ENCODE peak calls at places on chromosomes 13 and 19, in four cellular contexts. N, L, F and Z are unnamed samples.

GRCh38 chr19:42466521-42467436 is 24.0 kb upstream of the CXCL17 start:
- DNase-seq in N (no peak), L (peak), F (no peak), Z (peak)

GRCh38 chr19:35211545-35212230 is 16.9 kb downstream of the FAM187B start:
- DNase-seq in N (no peak), L (no peak), F (no peak), Z (no peak)

GRCh38 chr13:44068737-44069136 is 189.0 kb downstream of the LACC1 start:
- DNase-seq in N (peak), L (peak), F (no peak), Z (peak)

GRCh38 chr13:69556540-69557196 is 551.0 kb upstream of the ATXN8OS start:
- DNase-seq in N (no peak), L (no peak), F (no peak), Z (no peak)

GRCh38 chr19:34985249-34986022 is 14.7 kb upstream of the GRAMD1A start:
- DNase-seq in N (peak), L (peak), F (no peak), Z (peak)

GRCh38 chr13:44819245-44819644 is 170.0 kb downstream of the NUFIP1 start:
- DNase-seq in N (peak), L (peak), F (peak), Z (peak)

GRCh38 chr19:5800361-5801270 is 4.3 kb upstream of the NRTN start:
- DNase-seq in N (no peak), L (no peak), F (no peak), Z (no peak)

GRCh38 chr19:7860902-7861618 is 13.1 kb downstream of the PRR36 start:
- DNase-seq in N (no peak), L (no peak), F (no peak), Z (no peak)

GRCh38 chr13:69458013-69458412 is 649.6 kb upstream of the ATXN8OS start:
- DNase-seq in N (no peak), L (no peak), F (no peak), Z (no peak)

GRCh38 chr13:101706651-101707050 is 254.2 kb downstream of the ITGBL1 start:
- DNase-seq in N (peak), L (peak), F (peak), Z (peak)

GRCh38 chr13:67395577-67395976 is 165.4 kb upstream of the PCDH9 start:
- DNase-seq in N (no peak), L (no peak), F (no peak), Z (no peak)

GRCh38 chr19:21432590-21432989 is 35.7 kb downstream of the ZNF493 start:
- DNase-seq in N (no peak), L (no peak), F (no peak), Z (no peak)

GRCh38 chr13:60282708-60283107 is 114.3 kb upstream of the TDRD3 start:
- DNase-seq in N (no peak), L (no peak), F (no peak), Z (no peak)

GRCh38 chr13:60009300-60010248 is 154.2 kb downstream of the DIAPH3 start:
- DNase-seq in N (no peak), L (no peak), F (no peak), Z (no peak)

GRCh38 chr19:18399008-18399407 is 1.6 kb upstream of the LRRC25 start:
- DNase-seq in N (peak), L (no peak), F (no peak), Z (peak)

GRCh38 chr13:94435604-94436226 is 43.8 kb downstream of the DCT start:
- DNase-seq in N (peak), L (peak), F (peak), Z (peak)

GRCh38 chr13:112241288-112241687 is 134.9 kb upstream of the SPACA7 start:
- DNase-seq in N (no peak), L (no peak), F (no peak), Z (no peak)

GRCh38 chr13:112779856-112780604 is 90.2 kb downstream of the ATP11A start:
- DNase-seq in N (peak), L (no peak), F (peak), Z (peak)

GRCh38 chr13:20773194-20774080 is at the start of gene EEF1AKMT1:
- DNase-seq in N (peak), L (peak), F (peak), Z (peak)

GRCh38 chr13:107600986-107601385 is 614.4 kb downstream of the LIG4 start:
- DNase-seq in N (no peak), L (peak), F (no peak), Z (no peak)

GRCh38 chr13:71729441-71729840 is 137.6 kb downstream of the DACH1 start:
- DNase-seq in N (no peak), L (no peak), F (no peak), Z (no peak)

GRCh38 chr19:10646781-10647180 is 7.4 kb upstream of the ILF3 start:
- DNase-seq in N (no peak), L (no peak), F (no peak), Z (no peak)

GRCh38 chr13:45859682-45860081 is 8.1 kb upstream of the SIAH3 start:
- DNase-seq in N (no peak), L (no peak), F (no peak), Z (no peak)

GRCh38 chr13:66911411-66911939 is 318.7 kb downstream of the PCDH9 start:
- DNase-seq in N (no peak), L (no peak), F (no peak), Z (no peak)

GRCh38 chr19:18274776-18275356 is 614 bp upstream of the IQCN start:
- DNase-seq in N (peak), L (peak), F (no peak), Z (peak)

GRCh38 chr19:7787141-7787540 is 24.1 kb downstream of the CLEC4M start:
- DNase-seq in N (no peak), L (no peak), F (no peak), Z (no peak)

GRCh38 chr13:82432949-82433348 is 1449.3 kb downstream of the SLITRK1 start:
- DNase-seq in N (no peak), L (no peak), F (no peak), Z (no peak)

GRCh38 chr19:48190288-48191284 is 20.1 kb downstream of the ZSWIM9 start:
- DNase-seq in N (peak), L (peak), F (peak), Z (peak)

GRCh38 chr19:52188822-52189744 is 769 bp upstream of the PPP2R1A start:
- DNase-seq in N (no peak), L (no peak), F (no peak), Z (no peak)

GRCh38 chr13:27565818-27566217 is 54.5 kb downstream of the LNX2 start:
- DNase-seq in N (no peak), L (no peak), F (no peak), Z (no peak)

GRCh38 chr13:99898421-99898820 is 73.1 kb downstream of the ZIC5 start:
- DNase-seq in N (no peak), L (no peak), F (no peak), Z (no peak)

GRCh38 chr13:24742294-24742693 is 21.7 kb upstream of the RNF17 start:
- DNase-seq in N (no peak), L (peak), F (no peak), Z (peak)

GRCh38 chr19:41226053-41226873 is 7.2 kb downstream of the AXL start:
- DNase-seq in N (peak), L (peak), F (no peak), Z (peak)

GRCh38 chr13:29472317-29472961 is 123.0 kb downstream of the SLC7A1 start:
- DNase-seq in N (peak), L (peak), F (no peak), Z (peak)

GRCh38 chr19:50897612-50898011 is 13.6 kb downstream of the KLK4 start:
- DNase-seq in N (no peak), L (no peak), F (no peak), Z (no peak)
- TF ChIP-seq CTCF in N (no peak), L (no peak), F (no peak), Z (no peak)

DNA sequence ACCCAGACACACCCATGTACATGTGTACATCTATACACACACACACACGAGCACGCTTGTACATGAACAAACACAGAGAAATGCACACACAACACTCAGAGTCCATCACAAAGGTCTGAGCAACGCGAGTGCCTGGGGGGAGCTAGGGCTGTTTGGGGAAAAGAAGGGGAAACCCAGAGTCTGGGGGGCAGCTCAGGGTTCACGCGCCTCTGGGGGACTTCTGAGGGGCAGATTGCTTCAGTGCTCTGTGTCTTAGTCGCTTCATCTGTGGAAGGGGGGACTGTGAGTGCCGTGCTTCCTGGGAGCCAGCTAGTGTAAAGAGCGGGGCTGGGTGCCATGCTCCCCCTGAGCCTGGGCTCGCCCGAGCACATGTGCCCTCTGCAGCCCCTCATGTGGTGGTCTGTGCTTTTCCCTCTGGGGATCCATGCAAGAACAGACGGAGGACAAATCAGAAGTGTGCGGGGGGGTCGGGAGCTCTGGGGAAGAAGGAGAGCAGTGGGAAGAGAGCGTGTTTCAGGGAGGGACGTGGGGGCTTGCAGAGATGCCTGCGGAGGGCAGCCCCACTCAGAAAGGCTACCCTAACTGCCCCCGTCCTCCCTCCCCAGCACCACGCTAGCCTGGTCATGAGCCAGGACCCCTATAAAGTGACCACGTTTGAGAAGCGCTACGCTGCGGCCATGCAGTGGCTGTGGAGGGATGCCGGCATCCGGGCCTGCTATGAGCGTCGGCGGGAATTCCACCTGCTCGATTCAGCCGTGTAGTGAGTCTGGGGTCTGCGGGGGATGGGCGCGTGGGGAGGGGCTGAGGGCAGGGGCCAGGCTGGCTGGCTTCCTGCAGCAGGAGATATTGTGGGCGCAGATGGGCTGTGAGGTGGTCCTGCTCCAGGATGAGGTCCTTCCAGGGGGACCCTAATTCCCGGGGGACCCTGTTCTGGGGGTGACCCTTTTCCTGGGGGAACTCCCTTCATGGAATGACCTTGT is 14.0 kb downstream of the GNA15 start:
- DNase-seq in N (no peak), L (no peak), F (no peak), Z (no peak)
- H3K4me3 ChIP-seq in N (no peak), L (no peak), F (no peak), Z (no peak)

GRCh38 chr19:2207991-2208860 is 27.9 kb downstream of the PLEKHJ1 start:
- DNase-seq in N (peak), L (peak), F (peak), Z (peak)
- TF ChIP-seq CTCF in N (no peak), L (peak), F (peak), Z (peak)

DNA sequence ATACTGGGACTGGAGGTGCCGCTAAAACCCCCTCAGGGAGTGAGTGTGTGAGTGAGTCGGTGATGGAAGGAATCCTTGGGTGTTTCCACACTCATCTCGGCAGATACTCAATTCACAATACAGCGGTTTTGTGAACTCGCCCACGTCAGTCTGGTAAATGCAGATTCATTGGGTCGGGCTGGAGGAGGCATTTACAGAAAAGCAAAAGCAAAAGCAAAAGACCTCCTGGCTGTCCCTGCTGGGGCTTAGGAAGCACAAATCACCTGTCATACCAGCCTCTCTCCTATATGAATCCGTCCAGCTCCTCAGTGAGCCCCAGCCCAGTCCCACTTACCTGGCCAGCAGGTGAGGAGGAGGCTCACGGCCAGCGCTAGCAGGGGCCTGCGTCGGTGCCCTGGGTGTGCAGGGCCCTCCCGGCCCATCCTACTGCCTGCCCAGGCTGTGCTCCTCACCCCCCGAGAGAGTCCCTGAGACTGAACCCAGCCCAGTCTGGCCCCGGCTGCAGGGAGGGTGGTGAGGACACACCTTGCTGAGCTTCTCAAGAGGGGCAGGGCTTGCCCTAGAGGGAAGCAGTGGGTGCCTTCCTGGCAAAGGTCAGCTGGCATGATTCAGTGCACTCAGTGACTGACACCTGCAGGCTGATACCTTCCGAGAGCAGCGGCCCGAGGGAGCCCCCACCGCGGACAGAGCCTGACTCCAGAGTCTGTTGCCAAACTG is at the start of gene MUC16:
- DNase-seq in N (no peak), L (no peak), F (no peak), Z (no peak)
- H3K4me3 ChIP-seq in N (no peak), L (no peak), F (no peak), Z (no peak)

DNA sequence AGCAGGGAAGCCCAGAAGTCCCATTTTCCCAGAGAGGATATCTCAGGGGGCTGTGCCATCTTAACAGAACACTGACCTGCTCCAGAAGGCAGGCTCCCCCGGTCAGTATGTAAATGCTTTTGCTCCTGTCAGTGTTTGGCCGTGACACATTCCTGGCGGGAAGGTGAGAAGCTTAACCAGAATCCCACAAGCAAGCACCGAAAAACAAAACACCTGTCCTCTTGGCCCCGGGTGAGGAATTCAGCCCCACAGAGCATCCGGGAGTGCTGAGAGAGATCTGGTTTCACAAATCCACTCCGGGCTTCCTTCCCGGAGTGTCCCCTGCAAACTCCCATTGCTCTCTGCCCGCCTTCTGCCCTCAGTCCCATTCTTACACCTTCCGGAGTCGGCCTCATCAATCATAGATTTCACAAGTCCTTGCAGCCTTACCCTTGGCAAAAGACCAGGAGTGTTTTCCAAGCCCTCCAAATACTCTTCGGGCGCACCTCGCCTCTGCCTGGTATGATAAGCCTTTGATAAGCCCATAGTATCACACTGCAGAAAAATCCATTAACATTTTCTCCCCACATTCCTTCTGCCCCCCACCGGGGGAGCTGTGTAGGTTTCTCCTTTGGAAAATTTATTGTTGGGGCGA is 12.2 kb downstream of the TPM4 start:
- DNase-seq in N (peak), L (peak), F (no peak), Z (peak)
- TF ChIP-seq CTCF in N (peak), L (peak), F (no peak), Z (peak)

DNA sequence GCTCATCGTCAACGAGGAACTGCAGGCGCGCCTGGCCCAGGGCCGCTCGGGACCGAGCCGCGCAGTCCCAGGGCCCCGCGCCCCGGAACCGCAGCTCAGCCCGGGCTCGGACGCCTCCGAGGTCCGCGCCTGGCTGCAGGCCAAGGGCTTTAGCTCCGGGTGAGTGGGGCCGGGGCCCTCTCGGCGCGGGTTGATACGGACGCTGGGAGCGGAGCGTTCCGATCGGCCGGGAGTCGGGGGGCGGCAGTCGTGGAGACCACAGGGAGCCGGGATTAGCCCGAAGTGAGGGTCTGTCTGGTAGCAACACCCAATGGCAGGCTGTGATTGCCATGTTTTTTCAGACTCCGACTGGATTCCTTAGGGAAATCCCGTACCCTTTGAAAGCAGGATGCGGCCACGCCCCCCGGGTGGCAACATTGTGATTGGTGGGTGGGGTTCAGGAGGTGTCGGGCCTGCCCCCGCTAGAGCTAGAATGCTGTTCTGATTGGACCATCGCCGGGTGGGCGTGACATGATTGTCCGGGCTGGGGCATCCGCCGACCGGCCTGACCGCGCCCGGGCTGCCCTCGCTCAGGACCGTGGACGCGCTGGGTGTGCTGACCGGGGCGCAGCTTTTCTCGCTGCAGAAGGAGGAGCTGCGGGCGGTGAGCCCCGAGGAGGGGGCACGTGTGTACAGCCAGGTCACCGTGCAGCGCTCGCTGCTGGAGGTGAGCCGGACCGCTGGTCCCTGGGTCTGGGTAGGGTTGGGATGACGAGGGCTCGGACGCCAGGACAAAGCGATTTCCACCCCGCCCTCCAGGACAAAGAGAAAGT is 11.3 kb downstream of the EPS8L1 start:
- DNase-seq in N (peak), L (peak), F (peak), Z (peak)
- H3K4me3 ChIP-seq in N (peak), L (peak), F (peak), Z (peak)

GRCh38 chr19:46513461-46514236 is 18.0 kb upstream of the PNMA8B start:
- DNase-seq in N (peak), L (peak), F (no peak), Z (peak)
- TF ChIP-seq CTCF in N (peak), L (peak), F (peak), Z (peak)

DNA sequence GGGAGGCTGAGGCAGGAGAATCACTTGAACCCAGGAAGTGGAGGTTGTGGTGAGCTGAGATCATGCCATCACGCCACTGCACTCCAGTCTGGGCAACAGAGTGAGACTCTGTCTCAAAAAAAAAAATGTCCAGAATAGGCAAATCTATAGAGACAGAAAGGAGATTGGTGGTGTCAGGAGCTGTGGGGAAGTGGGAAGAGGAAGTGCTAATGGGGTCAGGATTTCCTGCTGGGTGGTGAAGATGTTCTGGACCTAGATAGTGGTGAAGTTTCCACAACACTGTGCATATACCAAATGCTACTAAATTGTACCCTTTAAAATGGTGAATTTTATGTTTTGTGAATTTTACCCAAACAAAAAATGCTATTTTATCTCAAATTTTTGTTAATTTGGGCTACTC is 7.6 kb upstream of the CYP4F3 start:
- DNase-seq in N (no peak), L (no peak), F (no peak), Z (no peak)
- H3K4me3 ChIP-seq in N (no peak), L (no peak), F (no peak), Z (no peak)